ENCODE peak calls at places on chromosomes 11 and 22, in four cellular contexts. W is PC-3; D is heart right ventricle; G is CD8-positive, alpha-beta memory T cell. A is an unnamed sample. For H3K4me1 and H3K9me3, the result is how much of the 10 kb centered on the place peaks cover.

GRCh38 chr22:19852177-19852781 is 2.4 kb downstream of the GNB1L start:
- DNase-seq in W (no peak), D (no peak), G (no peak), A (no peak)

GRCh38 chr11:587546-587945 is 11.3 kb downstream of the PHRF1 start:
- DNase-seq in W (no peak), D (no peak), G (no peak), A (no peak)

GRCh38 chr22:30224161-30224857 is 22.2 kb downstream of the LIF start:
- DNase-seq in W (peak), D (no peak), G (no peak), A (no peak)

GRCh38 chr22:39592104-39593060 is 21.8 kb downstream of the CACNA1I start:
- DNase-seq in W (peak), D (no peak), G (no peak), A (peak)

GRCh38 chr11:112762686-112763048 is 198.6 kb upstream of the NCAM1 start:
- DNase-seq in W (no peak), D (no peak), G (no peak), A (no peak)

GRCh38 chr22:37324340-37325023 is 42.2 kb downstream of the CYTH4 start:
- DNase-seq in W (no peak), D (no peak), G (no peak), A (no peak)

GRCh38 chr11:1161410-1162152 is 3.8 kb downstream of the MUC5AC start:
- DNase-seq in W (no peak), D (peak), G (no peak), A (no peak)

GRCh38 chr11:1181420-1181819 is 23.7 kb downstream of the MUC5AC start:
- DNase-seq in W (no peak), D (no peak), G (no peak), A (no peak)

GRCh38 chr22:26546282-26546681 is 34.0 kb upstream of the TFIP11 start:
- DNase-seq in W (no peak), D (peak), G (no peak), A (no peak)

GRCh38 chr11:85718991-85719807 is 33.2 kb upstream of the CCDC89 start:
- DNase-seq in W (peak), D (peak), G (no peak), A (peak)

GRCh38 chr22:38267086-38267485 is 5.7 kb downstream of the TMEM184B start:
- DNase-seq in W (no peak), D (peak), G (peak), A (peak)

GRCh38 chr11:16402654-16403447 is 46.5 kb upstream of the SOX6 start:
- DNase-seq in W (no peak), D (no peak), G (no peak), A (no peak)

GRCh38 chr11:8768625-8769333 is 86.2 kb downstream of the RPL27A start:
- DNase-seq in W (peak), D (peak), G (no peak), A (peak)

GRCh38 chr11:3732671-3733070 is 61.5 kb upstream of the CHRNA10 start:
- DNase-seq in W (no peak), D (no peak), G (no peak), A (no peak)

DNA sequence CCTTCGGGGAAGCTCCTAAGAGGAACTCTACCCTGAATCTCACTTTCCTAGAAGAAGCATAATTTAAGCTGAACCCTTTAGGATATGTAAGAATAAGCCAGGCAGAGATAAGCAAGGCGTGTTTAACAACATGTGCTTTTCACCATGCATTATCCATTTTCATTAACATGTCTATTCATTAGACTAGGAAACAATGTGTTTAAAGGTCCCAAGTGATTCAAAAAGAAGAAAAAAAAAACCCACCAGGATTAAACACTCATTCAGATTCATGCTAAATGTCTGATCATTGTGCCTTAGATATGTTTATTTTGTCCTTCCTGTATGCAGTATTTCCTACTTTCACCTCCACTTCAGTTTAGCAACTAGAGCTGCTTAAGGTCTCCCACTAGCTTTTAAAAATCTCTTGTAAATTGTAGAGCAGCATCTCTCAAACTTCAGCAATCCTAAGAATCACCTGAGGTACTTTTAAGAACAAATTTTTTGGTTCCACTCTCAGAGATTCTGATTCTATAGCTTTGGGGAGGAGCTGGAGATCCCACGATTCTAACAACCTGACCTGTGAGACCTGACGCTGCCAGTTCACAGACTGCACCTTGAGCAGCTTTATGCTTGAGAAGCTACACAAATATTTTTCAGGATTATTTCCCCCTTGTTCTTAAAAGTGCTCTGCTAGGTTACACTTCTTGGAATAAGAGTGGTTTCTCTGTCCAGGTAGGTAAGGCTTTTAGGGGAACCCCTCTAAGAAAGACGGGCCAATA is 955.4 kb upstream of the CCDC90B start:
- DNase-seq in W (no peak), D (no peak), G (no peak), A (no peak)
- H3K4me1 ChIP-seq in W (under half), D (under half), G (under half), A (under half)

GRCh38 chr11:120871924-120872323 is 152.0 kb upstream of the TBCEL start:
- DNase-seq in W (no peak), D (no peak), G (no peak), A (no peak)

GRCh38 chr11:120873966-120874365 is 149.9 kb upstream of the TBCEL start:
- DNase-seq in W (no peak), D (no peak), G (no peak), A (no peak)

GRCh38 chr11:120877746-120878365 is 146.0 kb upstream of the TBCEL start:
- DNase-seq in W (no peak), D (no peak), G (no peak), A (no peak)

GRCh38 chr11:120878781-120879180 is 145.1 kb upstream of the TBCEL start:
- DNase-seq in W (no peak), D (no peak), G (no peak), A (no peak)

GRCh38 chr11:120875986-120876385 is 147.9 kb upstream of the TBCEL start:
- DNase-seq in W (no peak), D (no peak), G (no peak), A (no peak)
- H3K27ac ChIP-seq in W (no peak), D (no peak), G (no peak), A (no peak)

GRCh38 chr11:62143727-62144126 is 19.9 kb downstream of the INCENP start:
- DNase-seq in W (no peak), D (no peak), G (no peak), A (no peak)
- H3K9me3 ChIP-seq in W (under half), D (under half), G (under half), A (under half)

GRCh38 chr11:110130642-110131238 is 37.5 kb downstream of the ZC3H12C start:
- DNase-seq in W (no peak), D (no peak), G (no peak), A (no peak)

GRCh38 chr11:110124605-110125004 is 31.4 kb downstream of the ZC3H12C start:
- DNase-seq in W (no peak), D (no peak), G (no peak), A (no peak)

GRCh38 chr11:110125632-110126031 is 32.4 kb downstream of the ZC3H12C start:
- DNase-seq in W (no peak), D (no peak), G (no peak), A (peak)

GRCh38 chr11:110128161-110128560 is 35.0 kb downstream of the ZC3H12C start:
- DNase-seq in W (no peak), D (no peak), G (no peak), A (no peak)

GRCh38 chr11:110126936-110127335 is 33.7 kb downstream of the ZC3H12C start:
- DNase-seq in W (no peak), D (no peak), G (no peak), A (no peak)
- H3K4me1 ChIP-seq in W (under half), D (under half), G (under half), A (under half)

GRCh38 chr11:79438631-79439429 is 2.0 kb downstream of the TENM4 start:
- DNase-seq in W (no peak), D (peak), G (no peak), A (peak)
- H3K27ac ChIP-seq in W (no peak), D (peak), G (no peak), A (no peak)

GRCh38 chr11:41849250-41849649 is 389.8 kb upstream of the LRRC4C start:
- DNase-seq in W (no peak), D (no peak), G (no peak), A (no peak)

GRCh38 chr11:41848349-41848748 is 388.9 kb upstream of the LRRC4C start:
- DNase-seq in W (no peak), D (no peak), G (no peak), A (no peak)

DNA sequence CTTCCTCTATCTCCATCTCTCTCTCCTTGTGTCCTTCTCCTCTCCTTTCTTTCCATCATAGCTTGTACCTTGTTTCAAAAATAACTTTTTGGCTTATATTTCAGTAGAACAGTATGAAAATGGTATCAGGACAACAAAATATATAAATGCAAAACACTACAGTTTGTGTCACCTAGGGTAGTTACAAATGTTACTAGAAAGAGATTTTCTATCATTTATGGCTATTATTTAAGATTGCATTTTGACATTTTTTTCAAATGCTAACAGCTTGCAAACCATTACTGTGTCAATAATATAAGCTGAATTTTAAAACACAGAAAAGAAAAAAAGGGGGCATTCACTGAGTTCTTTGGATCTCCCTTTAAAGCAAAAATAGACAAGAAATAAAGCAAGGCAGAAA is 392.3 kb upstream of the LRRC4C start:
- DNase-seq in W (no peak), D (no peak), G (no peak), A (no peak)
- H3K9me3 ChIP-seq in W (under half), D (under half), G (under half), A (under half)

GRCh38 chr11:19956228-19956627 is 204.0 kb downstream of the DBX1 start:
- DNase-seq in W (no peak), D (no peak), G (no peak), A (no peak)

GRCh38 chr11:19953909-19954308 is 206.4 kb downstream of the DBX1 start:
- DNase-seq in W (peak), D (no peak), G (no peak), A (no peak)

GRCh38 chr11:19954899-19955298 is 205.4 kb downstream of the DBX1 start:
- DNase-seq in W (peak), D (no peak), G (no peak), A (peak)

GRCh38 chr11:19957301-19957985 is 202.8 kb downstream of the DBX1 start:
- DNase-seq in W (no peak), D (no peak), G (no peak), A (no peak)

GRCh38 chr11:19955660-19956059 is 204.6 kb downstream of the DBX1 start:
- DNase-seq in W (no peak), D (no peak), G (no peak), A (no peak)
- H3K4me1 ChIP-seq in W (under half), D (under half), G (under half), A (under half)

DNA sequence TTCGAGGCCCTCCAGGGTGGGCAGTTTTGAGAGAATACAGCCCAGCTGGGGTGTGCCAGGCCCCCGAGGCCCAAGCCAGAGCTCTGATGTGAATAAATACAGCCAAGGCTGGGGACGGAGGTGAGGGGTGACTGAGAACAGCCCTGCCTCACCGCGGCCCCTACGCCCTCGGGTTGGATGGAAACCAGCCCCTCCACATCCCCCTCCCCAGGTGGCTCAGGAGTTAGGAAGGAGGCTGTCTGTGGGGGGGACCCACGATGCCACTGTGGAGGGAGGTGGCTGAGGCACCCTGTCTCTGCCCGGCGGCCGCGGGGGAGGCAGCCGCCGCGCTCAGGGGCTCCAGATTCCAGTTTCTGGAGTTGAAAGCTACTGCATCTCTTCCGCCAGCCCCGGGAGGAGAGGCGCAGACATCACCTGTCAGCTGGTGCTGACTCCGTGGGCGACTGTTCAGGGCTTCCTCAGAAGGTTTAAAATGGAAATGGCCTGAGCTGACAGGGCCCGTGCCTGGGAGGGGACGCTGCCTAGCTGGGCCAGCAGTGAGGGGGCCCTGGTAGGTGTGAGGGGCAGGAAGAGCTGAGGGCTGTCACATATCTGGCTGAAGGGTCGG is 1.4 kb downstream of the FLRT1 start:
- DNase-seq in W (no peak), D (no peak), G (no peak), A (no peak)
- H3K27ac ChIP-seq in W (no peak), D (peak), G (no peak), A (no peak)

DNA sequence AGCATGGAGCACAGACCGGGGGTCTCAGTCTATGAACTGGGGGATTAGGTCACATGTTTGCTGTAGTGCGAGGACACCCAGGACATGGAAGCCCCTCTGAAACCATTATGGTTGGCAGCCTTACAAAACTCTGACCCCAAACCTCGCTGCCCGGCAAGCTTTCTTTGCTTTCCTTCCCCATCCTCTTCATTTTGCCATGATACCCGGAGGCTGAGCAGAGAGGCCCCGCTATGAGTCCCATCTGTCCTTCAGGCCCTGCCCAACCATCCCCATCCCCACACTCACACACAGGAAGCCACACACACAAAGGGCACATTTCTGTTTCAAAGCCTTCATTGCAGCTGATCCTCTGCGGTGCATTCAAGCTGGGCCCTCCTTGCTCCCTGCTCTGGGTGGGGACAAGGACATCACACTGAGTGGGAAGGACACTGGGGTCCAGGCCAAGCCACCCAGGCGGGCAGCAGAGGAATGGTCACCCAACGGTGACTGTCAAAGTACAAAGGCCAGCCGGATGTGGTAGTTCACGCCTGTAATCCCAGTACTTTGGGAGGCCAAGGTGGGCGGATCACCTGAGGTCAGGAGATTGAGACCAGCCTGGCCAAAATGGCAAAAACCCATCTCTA is 176.5 kb downstream of the CTTN start:
- DNase-seq in W (no peak), D (no peak), G (no peak), A (no peak)
- H3K9me3 ChIP-seq in W (under half), D (under half), G (under half), A (under half)

DNA sequence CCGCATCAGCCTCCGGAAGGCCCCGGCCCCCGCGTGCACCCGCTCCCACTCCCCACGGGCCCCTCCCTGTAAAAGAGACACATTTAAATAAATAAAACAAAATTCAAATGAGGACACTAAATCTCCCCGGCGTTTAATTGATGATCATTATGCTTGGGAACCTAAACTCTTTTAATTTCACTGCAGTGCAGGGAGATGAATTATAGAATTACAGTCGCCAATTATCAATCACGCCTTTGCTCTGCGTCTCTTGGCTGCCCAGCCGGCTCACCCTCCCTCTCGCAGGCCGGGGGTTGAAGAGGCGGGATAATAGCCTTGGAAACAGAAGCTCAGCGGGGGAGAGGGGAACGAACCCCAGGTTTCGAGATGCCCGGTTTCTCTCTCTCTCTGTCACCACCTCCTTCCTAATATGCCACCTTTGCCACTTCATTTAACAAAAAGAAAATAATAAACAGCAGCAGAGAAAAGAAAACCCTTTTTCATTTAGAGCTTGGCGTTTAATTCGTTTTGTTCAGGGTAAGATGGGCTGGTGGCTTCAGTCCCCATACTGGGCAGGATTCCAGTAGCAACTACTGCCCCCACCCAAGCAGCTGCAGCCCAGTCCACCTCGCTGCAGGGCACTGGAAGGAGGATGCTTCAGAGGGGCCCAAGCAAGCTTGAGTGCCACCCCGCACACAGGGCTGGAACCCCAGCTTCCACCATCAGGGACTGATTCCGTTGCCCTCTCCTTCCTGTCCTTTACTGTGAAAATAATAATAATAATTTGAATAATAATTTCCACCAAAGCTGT is 271.8 kb downstream of the BUD13 start:
- DNase-seq in W (no peak), D (no peak), G (no peak), A (no peak)
- H3K4me1 ChIP-seq in W (under half), D (under half), G (under half), A (under half)